ENCODE peak calls at places on chromosomes 3 and 15, in five cellular contexts. One of them, this sample, is unnamed.

GRCh38 chr3:106120334-106120733 is 251.5 kb upstream of the CBLB start:
- DNase-seq in A549: no peak
- DNase-seq in GM23248: peak; percentile 73
- DNase-seq in AG04450: no peak
- DNase-seq in HL-60: no peak
- DNase-seq in this sample: no peak

GRCh38 chr3:113304856-113305540 is 93.6 kb downstream of the BOC start:
- DNase-seq in A549: no peak
- DNase-seq in GM23248: peak; percentile 41
- DNase-seq in AG04450: no peak
- DNase-seq in HL-60: no peak
- DNase-seq in this sample: no peak

GRCh38 chr3:48409291-48410201 is 20.3 kb downstream of the PLXNB1 start:
- DNase-seq in A549: no peak
- DNase-seq in GM23248: no peak
- DNase-seq in AG04450: no peak
- DNase-seq in HL-60: no peak
- DNase-seq in this sample: no peak

GRCh38 chr3:32946973-32947372 is 4.5 kb upstream of the CCR4 start:
- DNase-seq in A549: no peak
- DNase-seq in GM23248: no peak
- DNase-seq in AG04450: no peak
- DNase-seq in HL-60: no peak
- DNase-seq in this sample: no peak

GRCh38 chr15:91528811-91529210 is 324.7 kb upstream of the SLCO3A1 start:
- DNase-seq in A549: no peak
- DNase-seq in GM23248: no peak
- DNase-seq in AG04450: no peak
- DNase-seq in HL-60: no peak
- DNase-seq in this sample: no peak

GRCh38 chr15:57857871-57858270 is 151.4 kb downstream of the POLR2M start:
- DNase-seq in A549: no peak
- DNase-seq in GM23248: no peak
- DNase-seq in AG04450: no peak
- DNase-seq in HL-60: no peak
- DNase-seq in this sample: no peak

GRCh38 chr3:39936848-39937247 is 127.4 kb downstream of the MYRIP start:
- DNase-seq in A549: no peak
- DNase-seq in GM23248: no peak
- DNase-seq in AG04450: no peak
- DNase-seq in HL-60: no peak
- DNase-seq in this sample: no peak

GRCh38 chr15:61404567-61404966 is 175.5 kb upstream of the RORA start:
- DNase-seq in A549: no peak
- DNase-seq in GM23248: no peak
- DNase-seq in AG04450: no peak
- DNase-seq in HL-60: no peak
- DNase-seq in this sample: no peak

GRCh38 chr3:4656059-4656458 is 162.9 kb downstream of the ITPR1 start:
- DNase-seq in A549: peak; percentile 62
- DNase-seq in GM23248: peak; percentile 89
- DNase-seq in AG04450: peak; percentile 44
- DNase-seq in HL-60: no peak
- DNase-seq in this sample: peak; percentile 40

GRCh38 chr3:192367616-192368015 is 359.7 kb downstream of the FGF12 start:
- DNase-seq in A549: no peak
- DNase-seq in GM23248: no peak
- DNase-seq in AG04450: no peak
- DNase-seq in HL-60: no peak
- DNase-seq in this sample: no peak

GRCh38 chr3:42711491-42712343 is 9.1 kb upstream of the HHATL start:
- DNase-seq in A549: peak; percentile 20
- DNase-seq in GM23248: peak; percentile 16
- DNase-seq in AG04450: no peak
- DNase-seq in HL-60: no peak
- DNase-seq in this sample: no peak

GRCh38 chr3:101850327-101851048 is 1.2 kb downstream of the NFKBIZ start:
- DNase-seq in A549: no peak
- DNase-seq in GM23248: peak; percentile 81
- DNase-seq in AG04450: no peak
- DNase-seq in HL-60: no peak
- DNase-seq in this sample: no peak

GRCh38 chr3:153599685-153600084 is 437.7 kb downstream of the RAP2B start:
- DNase-seq in A549: no peak
- DNase-seq in GM23248: peak; percentile 94
- DNase-seq in AG04450: peak; percentile 65
- DNase-seq in HL-60: no peak
- DNase-seq in this sample: peak; percentile 73

GRCh38 chr15:68526269-68526668 is 52.5 kb upstream of the CORO2B start:
- DNase-seq in A549: no peak
- DNase-seq in GM23248: peak; percentile 89
- DNase-seq in AG04450: no peak
- DNase-seq in HL-60: no peak
- DNase-seq in this sample: no peak

GRCh38 chr3:184977796-184978195 is 165.8 kb downstream of the VPS8 start:
- DNase-seq in A549: no peak
- DNase-seq in GM23248: no peak
- DNase-seq in AG04450: no peak
- DNase-seq in HL-60: no peak
- DNase-seq in this sample: no peak

GRCh38 chr15:68542771-68543544 is 35.8 kb upstream of the CORO2B start:
- DNase-seq in A549: peak; percentile 82
- DNase-seq in GM23248: peak; percentile 94
- DNase-seq in AG04450: peak; percentile 80
- DNase-seq in HL-60: no peak
- DNase-seq in this sample: peak; percentile 63

GRCh38 chr15:41276821-41277220 is 45.8 kb downstream of the CHP1 start:
- DNase-seq in A549: no peak
- DNase-seq in GM23248: peak; percentile 22
- DNase-seq in AG04450: no peak
- DNase-seq in HL-60: peak; percentile 73
- DNase-seq in this sample: no peak

GRCh38 chr3:1191061-1191460 is 98.2 kb downstream of the CNTN6 start:
- DNase-seq in A549: no peak
- DNase-seq in GM23248: no peak
- DNase-seq in AG04450: no peak
- DNase-seq in HL-60: no peak
- DNase-seq in this sample: no peak

GRCh38 chr15:88472225-88472624 is 4.7 kb downstream of the MRPS11 start:
- DNase-seq in A549: no peak
- DNase-seq in GM23248: no peak
- DNase-seq in AG04450: no peak
- DNase-seq in HL-60: no peak
- DNase-seq in this sample: no peak

GRCh38 chr3:42063886-42064285 is 27.3 kb upstream of the TRAK1 start:
- DNase-seq in A549: peak; percentile 48
- DNase-seq in GM23248: peak; percentile 100
- DNase-seq in AG04450: no peak
- DNase-seq in HL-60: no peak
- DNase-seq in this sample: no peak

GRCh38 chr3:129162729-129163579 is 2.1 kb upstream of the ISY1 start:
- DNase-seq in A549: no peak
- DNase-seq in GM23248: peak; percentile 22
- DNase-seq in AG04450: no peak
- DNase-seq in HL-60: no peak
- DNase-seq in this sample: no peak

GRCh38 chr3:99783009-99783573 is 34.6 kb upstream of the CMSS1 start:
- DNase-seq in A549: no peak
- DNase-seq in GM23248: peak; percentile 94
- DNase-seq in AG04450: peak; percentile 85
- DNase-seq in HL-60: no peak
- DNase-seq in this sample: peak; percentile 80

GRCh38 chr3:178389258-178389657 is 147.0 kb upstream of the KCNMB2 start:
- DNase-seq in A549: no peak
- DNase-seq in GM23248: no peak
- DNase-seq in AG04450: no peak
- DNase-seq in HL-60: no peak
- DNase-seq in this sample: no peak

GRCh38 chr3:19155375-19155774 is 7.1 kb downstream of the KCNH8 start:
- DNase-seq in A549: no peak
- DNase-seq in GM23248: no peak
- DNase-seq in AG04450: no peak
- DNase-seq in HL-60: no peak
- DNase-seq in this sample: no peak